ENCODE peak calls at places on chromosomes 6 and 20, in seven cellular contexts. B, H, X, V, U, K and R are unnamed samples.
A peak's percentile ranks its signal among the peaks of the same experiment; 100 is the strongest.

GRCh38 chr20:53668981-53669380 is 75.3 kb upstream of the ZNF217 start:
- DNase-seq in B (no peak), H (no peak), K (no peak), U (no peak), V (no peak), X (peak; percentile 70), R (no peak)

GRCh38 chr20:51725584-51726176 is 42.5 kb downstream of the ATP9A start:
- DNase-seq in H (no peak), K (no peak), X (no peak), B (no peak), V (no peak), U (no peak), R (no peak)

GRCh38 chr20:25272223-25273000 is 24.5 kb downstream of the PYGB start:
- DNase-seq in U (no peak), V (peak; percentile 33), B (no peak), H (peak; percentile 37), X (peak; percentile 7), K (no peak), R (peak; percentile 9)

GRCh38 chr6:18506387-18507017 is 119.4 kb downstream of the RNF144B start:
- DNase-seq in U (no peak), V (no peak), K (no peak), H (no peak), B (no peak), X (no peak), R (no peak)

GRCh38 chr6:155274533-155274932 is 10.7 kb downstream of the CLDN20 start:
- DNase-seq in H (no peak), K (no peak), U (no peak), B (no peak), X (no peak), V (no peak), R (no peak)

GRCh38 chr20:16189371-16189770 is 383.9 kb downstream of the KIF16B start:
- DNase-seq in U (no peak), H (no peak), B (no peak), V (no peak), K (no peak), X (no peak), R (no peak)

GRCh38 chr20:20685635-20686034 is 26.8 kb downstream of the RALGAPA2 start:
- DNase-seq in B (no peak), X (no peak), H (no peak), K (no peak), U (no peak), V (no peak), R (no peak)

GRCh38 chr6:112469306-112469705 is 122.2 kb downstream of the RFPL4B start:
- DNase-seq in K (no peak), B (no peak), X (no peak), U (no peak), H (no peak), V (no peak), R (no peak)

GRCh38 chr20:31617432-31618104 is 12.5 kb downstream of the ID1 start:
- DNase-seq in B (no peak), K (no peak), U (no peak), X (no peak), H (no peak), V (peak; percentile 6), R (no peak)

GRCh38 chr6:133254552-133255228 is 13.5 kb downstream of the EYA4 start:
- DNase-seq in X (no peak), H (no peak), K (peak; percentile 76), V (no peak), U (no peak), B (no peak), R (no peak)

GRCh38 chr6:52162940-52163908 is 23.0 kb upstream of the IL17A start:
- DNase-seq in B (no peak), V (no peak), U (no peak), H (no peak), X (no peak), K (peak; percentile 38), R (no peak)

DNA sequence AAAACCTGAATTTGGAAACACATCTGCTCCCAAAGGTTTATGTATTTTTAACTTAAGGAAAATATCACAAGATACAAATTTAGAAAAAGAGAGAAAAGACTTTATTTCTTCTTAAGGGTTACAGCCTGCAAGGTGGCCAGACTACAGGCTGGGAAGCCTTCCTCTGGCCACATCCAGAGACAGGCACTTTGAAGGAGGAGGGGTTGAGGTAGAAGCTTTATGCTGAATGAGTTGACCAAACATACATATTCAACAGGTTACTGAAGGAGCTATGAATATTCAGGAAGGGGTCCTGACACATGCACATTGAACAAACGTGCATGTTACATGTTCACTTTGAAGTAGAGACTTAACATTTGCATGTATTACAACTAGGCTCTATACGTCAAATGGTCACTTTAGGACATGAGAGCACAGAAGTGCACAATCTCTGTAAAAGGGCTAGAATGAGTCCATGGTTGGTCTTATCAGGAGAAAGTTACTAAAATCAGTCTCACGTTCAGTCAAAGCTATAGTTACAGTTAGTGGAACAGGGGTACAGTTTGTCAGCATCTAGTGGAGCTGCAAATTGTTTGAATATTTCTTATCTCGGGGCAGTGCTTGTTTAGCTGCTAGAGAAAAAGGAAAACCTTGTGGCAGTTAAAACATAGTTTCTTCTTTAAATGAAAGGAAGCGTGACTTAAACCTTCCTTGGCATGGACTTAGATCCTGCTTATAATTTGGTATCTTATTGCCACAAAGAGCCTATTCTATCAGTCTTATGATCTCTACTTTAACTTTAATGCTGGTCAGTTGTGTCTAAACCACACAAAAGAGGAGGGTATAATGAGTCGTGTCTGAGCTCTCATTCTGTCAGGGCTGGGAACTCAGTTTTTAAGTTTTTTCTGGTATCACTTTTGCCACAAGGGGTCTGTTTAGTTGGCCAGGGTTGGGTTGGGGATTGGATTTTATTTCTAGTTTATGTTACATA is 4.6 kb upstream of the ZSCAN9 start:
- DNase-seq in B (no peak), U (no peak), H (no peak), V (no peak), X (no peak), K (no peak), R (no peak)
- TF ChIP-seq POLR2A in B (no peak), U (no peak), H (no peak), V (no peak), X (no peak), K (no peak), R (no peak)

GRCh38 chr6:6654599-6655575 is 66.4 kb downstream of the LY86 start:
- DNase-seq in X (no peak), U (no peak), H (no peak), K (no peak), B (no peak), V (peak; percentile 68), R (no peak)
- H3K27ac ChIP-seq in X (no peak overlapping the region), U (no peak overlapping the region), H (no peak overlapping the region), K (no peak overlapping the region), B (peak overlapping the region; percentile 66), V (peak overlapping the region; percentile 71), R (peak overlapping the region; percentile 46)

GRCh38 chr6:108779521-108779920 is 68.7 kb upstream of the ARMC2 start:
- DNase-seq in H (no peak), U (no peak), X (no peak), K (no peak), B (no peak), V (no peak), R (no peak)
- H3K4me3 ChIP-seq in H (peak overlapping the region; percentile 19), U (no peak overlapping the region), X (no peak overlapping the region), K (no peak overlapping the region), B (no peak overlapping the region), V (no peak overlapping the region), R (no peak overlapping the region)

DNA sequence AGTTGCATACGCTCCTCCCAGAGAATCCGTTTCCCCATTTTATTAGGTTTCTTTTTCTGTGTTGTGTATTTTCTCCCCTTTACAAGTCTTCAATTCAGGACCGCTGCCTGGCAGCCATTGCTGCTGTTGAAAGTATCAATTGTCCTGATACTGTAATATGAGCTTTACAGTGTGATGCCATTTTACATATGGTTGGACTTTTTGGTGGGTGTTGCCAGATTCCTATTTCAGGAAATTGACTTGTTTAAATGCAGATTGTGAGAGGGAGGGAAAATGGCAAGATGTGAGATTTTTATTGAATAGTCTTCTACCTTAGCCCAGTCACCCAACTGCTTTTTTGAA is 1.2 kb downstream of the PANK2 start:
- DNase-seq in B (peak; percentile 27), H (no peak), U (no peak), K (no peak), V (no peak), X (no peak), R (no peak)
- TF ChIP-seq POLR2A in B (no peak), H (no peak), U (no peak), K (no peak), V (no peak), X (no peak), R (no peak)

GRCh38 chr20:62445553-62446340 is 18.4 kb upstream of the RBBP8NL start:
- DNase-seq in K (no peak), H (no peak), U (no peak), X (no peak), V (no peak), B (no peak), R (no peak)
- H3K27ac ChIP-seq in K (no peak overlapping the region), H (no peak overlapping the region), U (no peak overlapping the region), X (no peak overlapping the region), V (no peak overlapping the region), B (no peak overlapping the region), R (no peak overlapping the region)

DNA sequence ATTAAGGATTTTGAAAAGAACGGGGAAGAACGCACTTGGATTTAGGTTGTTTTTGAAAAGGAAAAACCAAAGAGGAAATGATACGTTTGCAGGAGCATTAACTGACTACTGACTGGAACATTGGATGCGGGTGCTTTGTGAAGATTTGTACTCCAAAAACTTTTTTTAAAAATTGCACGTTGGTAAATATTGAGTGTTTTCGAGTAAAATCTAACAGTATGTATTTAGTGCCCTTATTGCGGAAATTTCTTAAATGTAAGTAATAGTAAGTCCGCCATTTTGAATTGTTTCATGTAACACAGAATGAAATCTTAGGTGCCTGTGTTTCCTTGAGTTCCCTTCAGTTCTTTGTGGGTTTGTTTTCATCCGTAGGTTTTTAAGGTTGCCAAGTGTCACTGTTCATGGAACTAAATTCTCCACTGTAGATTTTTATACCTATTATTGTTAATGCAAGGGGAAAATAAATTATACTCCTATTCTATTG is 15.2 kb upstream of the LIN28B start:
- DNase-seq in K (no peak), B (no peak), V (no peak), X (no peak), H (no peak), U (no peak), R (no peak)
- H3K4me3 ChIP-seq in K (no peak overlapping the region), B (no peak overlapping the region), V (no peak overlapping the region), X (no peak overlapping the region), H (peak overlapping the region; percentile 65), U (no peak overlapping the region), R (no peak overlapping the region)

DNA sequence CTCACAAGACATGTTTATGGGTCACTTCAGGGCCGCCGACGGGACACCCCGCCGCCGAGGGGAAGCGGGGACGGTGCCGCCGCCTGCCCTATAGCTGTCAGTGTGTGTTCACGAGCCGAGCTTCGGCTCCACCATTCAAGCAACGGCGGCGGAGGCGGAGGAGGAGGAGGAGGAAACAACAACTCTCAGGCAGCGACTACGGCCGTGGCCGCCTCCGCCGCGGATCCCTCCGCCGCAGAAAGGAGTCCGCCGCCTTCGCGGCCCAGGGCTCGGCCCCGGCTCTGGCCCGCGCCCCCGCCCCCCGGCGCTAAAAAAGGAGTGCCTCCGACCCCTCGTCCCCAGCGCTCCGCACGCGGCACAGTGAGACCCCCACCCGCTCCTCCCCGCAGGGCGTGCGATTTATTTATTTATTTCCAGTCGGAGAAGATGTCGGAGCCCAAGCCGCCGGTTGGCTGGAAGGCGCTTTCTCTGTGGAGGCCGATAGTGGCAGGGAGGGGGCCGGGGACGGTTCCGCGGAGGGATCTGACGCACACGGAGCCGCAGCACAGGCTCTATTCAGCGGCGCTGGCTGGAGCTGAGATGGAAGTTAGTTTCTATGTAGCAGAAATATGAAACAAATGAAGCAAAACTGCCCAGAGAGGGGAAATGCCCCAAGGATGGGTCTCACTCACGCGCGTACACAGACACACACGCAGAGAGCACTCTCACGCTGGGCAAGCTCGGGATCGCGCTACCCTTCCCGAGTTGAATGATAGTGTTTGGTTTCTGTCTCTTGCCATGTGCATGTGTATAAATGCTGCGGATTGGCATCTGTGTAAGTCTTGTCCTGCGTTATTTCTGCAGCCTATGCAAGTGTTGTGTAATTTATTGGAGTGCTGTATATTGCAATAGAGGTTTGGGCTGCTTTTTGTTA is at the start of gene PHIP:
- DNase-seq in B (peak; percentile 94), K (peak; percentile 96), U (peak; percentile 88), V (peak; percentile 96), H (peak; percentile 98), X (peak; percentile 93), R (peak; percentile 92)
- TF ChIP-seq POLR2A in B (peak; percentile 62), K (peak; percentile 62), U (peak; percentile 41), V (peak; percentile 15), H (peak; percentile 54), X (peak; percentile 77), R (no peak)